ENCODE peak calls at places on chromosomes 12 and 14, in ten cellular contexts. One of them, this sample, is unnamed.

GRCh38 chr14:91244501-91244901 is at the start of gene GPR68:
- DNase-seq in left ventricle myocardium inferior: peak
- DNase-seq in psoas muscle: peak
- DNase-seq in fibroblast of villous mesenchyme: peak
- DNase-seq in progenitor cell of endocrine pancreas: no peak
- DNase-seq in stomach: peak
- DNase-seq in tibial artery: peak
- DNase-seq in left lung: peak
- DNase-seq in nephron progenitor cell: peak
- DNase-seq in ovary: no peak
- DNase-seq in this sample: peak

GRCh38 chr14:101132051-101132541 is 228.6 kb upstream of the RTL1 start:
- DNase-seq in left ventricle myocardium inferior: no peak
- DNase-seq in psoas muscle: no peak
- DNase-seq in fibroblast of villous mesenchyme: no peak
- DNase-seq in progenitor cell of endocrine pancreas: no peak
- DNase-seq in stomach: peak
- DNase-seq in tibial artery: peak
- DNase-seq in left lung: no peak
- DNase-seq in nephron progenitor cell: no peak
- DNase-seq in ovary: peak
- DNase-seq in this sample: no peak

GRCh38 chr14:69713976-69714716 is 52.8 kb upstream of the SRSF5 start:
- DNase-seq in left ventricle myocardium inferior: no peak
- DNase-seq in psoas muscle: no peak
- DNase-seq in fibroblast of villous mesenchyme: no peak
- DNase-seq in progenitor cell of endocrine pancreas: no peak
- DNase-seq in stomach: no peak
- DNase-seq in tibial artery: no peak
- DNase-seq in left lung: no peak
- DNase-seq in nephron progenitor cell: no peak
- DNase-seq in ovary: no peak
- DNase-seq in this sample: no peak

GRCh38 chr12:117580718-117581062 is 219.3 kb upstream of the NOS1 start:
- DNase-seq in left ventricle myocardium inferior: peak
- DNase-seq in psoas muscle: peak
- DNase-seq in fibroblast of villous mesenchyme: no peak
- DNase-seq in progenitor cell of endocrine pancreas: no peak
- DNase-seq in stomach: no peak
- DNase-seq in tibial artery: peak
- DNase-seq in left lung: no peak
- DNase-seq in nephron progenitor cell: peak
- DNase-seq in ovary: peak
- DNase-seq in this sample: peak

GRCh38 chr12:72574138-72574537 is 302.0 kb downstream of the TRHDE start:
- DNase-seq in left ventricle myocardium inferior: no peak
- DNase-seq in psoas muscle: no peak
- DNase-seq in fibroblast of villous mesenchyme: no peak
- DNase-seq in progenitor cell of endocrine pancreas: no peak
- DNase-seq in stomach: no peak
- DNase-seq in tibial artery: no peak
- DNase-seq in left lung: no peak
- DNase-seq in nephron progenitor cell: no peak
- DNase-seq in ovary: no peak
- DNase-seq in this sample: no peak

GRCh38 chr12:6953417-6954315 is 2.5 kb downstream of the PTPN6 start:
- DNase-seq in left ventricle myocardium inferior: peak
- DNase-seq in psoas muscle: no peak
- DNase-seq in fibroblast of villous mesenchyme: peak
- DNase-seq in progenitor cell of endocrine pancreas: no peak
- DNase-seq in stomach: peak
- DNase-seq in tibial artery: peak
- DNase-seq in left lung: peak
- DNase-seq in nephron progenitor cell: no peak
- DNase-seq in ovary: no peak
- DNase-seq in this sample: no peak

GRCh38 chr12:120453977-120454376 is 7.7 kb downstream of the GATC start:
- DNase-seq in left ventricle myocardium inferior: no peak
- DNase-seq in psoas muscle: no peak
- DNase-seq in fibroblast of villous mesenchyme: peak
- DNase-seq in progenitor cell of endocrine pancreas: no peak
- DNase-seq in stomach: no peak
- DNase-seq in tibial artery: no peak
- DNase-seq in left lung: no peak
- DNase-seq in nephron progenitor cell: no peak
- DNase-seq in ovary: no peak
- DNase-seq in this sample: no peak

GRCh38 chr14:69354383-69355154 is 43.5 kb downstream of the ERH start:
- DNase-seq in left ventricle myocardium inferior: no peak
- DNase-seq in psoas muscle: no peak
- DNase-seq in fibroblast of villous mesenchyme: peak
- DNase-seq in progenitor cell of endocrine pancreas: no peak
- DNase-seq in stomach: peak
- DNase-seq in tibial artery: no peak
- DNase-seq in left lung: no peak
- DNase-seq in nephron progenitor cell: no peak
- DNase-seq in ovary: no peak
- DNase-seq in this sample: no peak

GRCh38 chr12:96295532-96296160 is 101.5 kb downstream of the ELK3 start:
- DNase-seq in left ventricle myocardium inferior: no peak
- DNase-seq in psoas muscle: no peak
- DNase-seq in fibroblast of villous mesenchyme: no peak
- DNase-seq in progenitor cell of endocrine pancreas: no peak
- DNase-seq in stomach: no peak
- DNase-seq in tibial artery: no peak
- DNase-seq in left lung: no peak
- DNase-seq in nephron progenitor cell: no peak
- DNase-seq in ovary: no peak
- DNase-seq in this sample: no peak

GRCh38 chr14:97266653-97267052 is 469.5 kb downstream of the VRK1 start:
- DNase-seq in left ventricle myocardium inferior: no peak
- DNase-seq in psoas muscle: no peak
- DNase-seq in fibroblast of villous mesenchyme: no peak
- DNase-seq in progenitor cell of endocrine pancreas: peak
- DNase-seq in stomach: no peak
- DNase-seq in tibial artery: no peak
- DNase-seq in left lung: no peak
- DNase-seq in nephron progenitor cell: no peak
- DNase-seq in ovary: no peak
- DNase-seq in this sample: no peak

GRCh38 chr12:127388985-127389384 is 878.0 kb upstream of the TMEM132C start:
- DNase-seq in left ventricle myocardium inferior: no peak
- DNase-seq in psoas muscle: no peak
- DNase-seq in fibroblast of villous mesenchyme: no peak
- DNase-seq in progenitor cell of endocrine pancreas: no peak
- DNase-seq in stomach: no peak
- DNase-seq in tibial artery: no peak
- DNase-seq in left lung: no peak
- DNase-seq in nephron progenitor cell: no peak
- DNase-seq in ovary: no peak
- DNase-seq in this sample: no peak

GRCh38 chr12:52020539-52021336 is 14.0 kb downstream of the TAMALIN start:
- DNase-seq in left ventricle myocardium inferior: no peak
- DNase-seq in psoas muscle: no peak
- DNase-seq in fibroblast of villous mesenchyme: peak
- DNase-seq in progenitor cell of endocrine pancreas: peak
- DNase-seq in stomach: peak
- DNase-seq in tibial artery: no peak
- DNase-seq in left lung: no peak
- DNase-seq in nephron progenitor cell: peak
- DNase-seq in ovary: peak
- DNase-seq in this sample: peak

GRCh38 chr12:88393017-88393767 is 187.1 kb downstream of the KITLG start:
- DNase-seq in left ventricle myocardium inferior: no peak
- DNase-seq in psoas muscle: no peak
- DNase-seq in fibroblast of villous mesenchyme: peak
- DNase-seq in progenitor cell of endocrine pancreas: no peak
- DNase-seq in stomach: no peak
- DNase-seq in tibial artery: no peak
- DNase-seq in left lung: no peak
- DNase-seq in nephron progenitor cell: no peak
- DNase-seq in ovary: no peak
- DNase-seq in this sample: no peak

DNA sequence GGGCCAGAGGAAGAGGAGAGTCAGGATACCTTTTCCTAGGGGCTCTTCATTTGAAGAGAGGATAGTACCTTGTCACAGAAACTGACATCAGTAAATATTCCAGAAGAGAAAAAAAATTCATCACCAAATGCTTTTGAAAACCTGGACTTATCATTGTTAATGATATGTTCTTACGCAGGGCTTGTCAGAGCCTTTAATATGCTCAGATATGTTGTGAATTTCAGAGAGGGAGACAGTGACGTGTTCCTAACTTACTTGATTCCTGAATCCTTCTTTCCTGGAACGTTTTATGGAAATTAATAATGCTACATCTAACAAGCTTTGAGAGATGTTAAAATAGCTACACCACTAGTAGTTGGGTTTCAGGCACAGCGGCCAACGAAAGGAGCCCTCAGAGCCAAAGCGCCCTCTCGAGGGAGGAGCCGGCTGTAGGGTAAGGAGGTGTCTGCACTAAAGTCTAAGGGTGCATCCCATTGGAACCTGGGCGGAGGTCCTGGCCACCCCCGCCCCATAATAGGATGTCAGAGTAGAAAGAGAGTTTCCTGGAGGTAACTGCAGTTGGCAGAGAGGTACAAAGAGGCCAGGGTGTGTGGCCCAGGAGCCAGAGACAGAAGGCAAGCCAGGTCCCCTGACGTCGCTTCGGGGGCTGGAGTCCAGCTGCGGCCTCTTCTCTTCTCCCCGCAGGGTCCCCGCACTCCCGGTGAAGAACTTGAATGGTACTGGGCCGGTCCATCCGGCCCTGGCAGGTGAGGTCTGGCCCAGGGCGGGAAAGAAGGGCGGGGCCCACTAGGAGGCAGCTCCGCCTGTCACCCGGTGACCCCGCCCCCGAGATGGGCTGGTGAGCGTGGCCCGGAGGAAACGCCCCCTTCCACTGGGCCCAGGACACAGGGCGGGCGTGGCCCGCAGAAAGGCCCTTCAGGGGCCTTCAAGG is 36.2 kb downstream of the DTX1 start:
- DNase-seq in left ventricle myocardium inferior: peak
- DNase-seq in psoas muscle: peak
- DNase-seq in fibroblast of villous mesenchyme: no peak
- DNase-seq in progenitor cell of endocrine pancreas: peak
- DNase-seq in stomach: peak
- DNase-seq in tibial artery: no peak
- DNase-seq in left lung: peak
- DNase-seq in nephron progenitor cell: peak
- DNase-seq in ovary: no peak
- DNase-seq in this sample: peak
- TF ChIP-seq CTCF in left ventricle myocardium inferior: peak
- TF ChIP-seq CTCF in psoas muscle: no peak
- TF ChIP-seq CTCF in fibroblast of villous mesenchyme: peak
- TF ChIP-seq CTCF in progenitor cell of endocrine pancreas: peak
- TF ChIP-seq CTCF in stomach: no peak
- TF ChIP-seq CTCF in tibial artery: no peak
- TF ChIP-seq CTCF in left lung: no peak
- TF ChIP-seq CTCF in nephron progenitor cell: no peak
- TF ChIP-seq CTCF in ovary: no peak
- TF ChIP-seq CTCF in this sample: no peak

GRCh38 chr12:102659200-102659911 is 179.0 kb upstream of the IGF1 start:
- DNase-seq in left ventricle myocardium inferior: no peak
- DNase-seq in psoas muscle: no peak
- DNase-seq in fibroblast of villous mesenchyme: no peak
- DNase-seq in progenitor cell of endocrine pancreas: no peak
- DNase-seq in stomach: no peak
- DNase-seq in tibial artery: no peak
- DNase-seq in left lung: no peak
- DNase-seq in nephron progenitor cell: no peak
- DNase-seq in ovary: no peak
- DNase-seq in this sample: no peak
- TF ChIP-seq CTCF in left ventricle myocardium inferior: no peak
- TF ChIP-seq CTCF in psoas muscle: no peak
- TF ChIP-seq CTCF in fibroblast of villous mesenchyme: peak
- TF ChIP-seq CTCF in progenitor cell of endocrine pancreas: no peak
- TF ChIP-seq CTCF in stomach: no peak
- TF ChIP-seq CTCF in tibial artery: no peak
- TF ChIP-seq CTCF in left lung: no peak
- TF ChIP-seq CTCF in nephron progenitor cell: no peak
- TF ChIP-seq CTCF in ovary: no peak
- TF ChIP-seq CTCF in this sample: no peak

DNA sequence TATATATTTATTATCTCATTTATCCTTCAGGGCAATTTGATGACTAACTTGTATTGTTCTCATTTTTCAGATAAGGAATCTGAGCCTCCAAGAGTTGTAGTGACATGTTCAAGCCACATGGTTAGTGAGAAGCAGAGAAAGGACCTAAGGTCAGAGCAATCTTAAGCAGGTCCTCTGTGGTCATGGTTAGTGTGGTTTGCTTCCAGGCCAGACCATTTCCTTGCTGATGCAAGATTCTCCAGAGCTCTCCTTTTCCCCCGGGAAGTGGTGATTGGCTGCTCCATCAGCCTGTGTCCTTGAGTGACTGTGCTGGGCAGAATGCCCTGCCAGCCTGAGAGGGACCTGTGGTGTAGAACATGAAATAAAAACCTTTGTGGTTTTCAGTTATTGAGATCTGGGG is 141.3 kb downstream of the KTN1 start:
- DNase-seq in left ventricle myocardium inferior: no peak
- DNase-seq in psoas muscle: no peak
- DNase-seq in fibroblast of villous mesenchyme: peak
- DNase-seq in progenitor cell of endocrine pancreas: no peak
- DNase-seq in stomach: no peak
- DNase-seq in tibial artery: no peak
- DNase-seq in left lung: no peak
- DNase-seq in nephron progenitor cell: no peak
- DNase-seq in ovary: no peak
- DNase-seq in this sample: no peak
- TF ChIP-seq CTCF in left ventricle myocardium inferior: no peak
- TF ChIP-seq CTCF in psoas muscle: no peak
- TF ChIP-seq CTCF in fibroblast of villous mesenchyme: no peak
- TF ChIP-seq CTCF in progenitor cell of endocrine pancreas: no peak
- TF ChIP-seq CTCF in stomach: no peak
- TF ChIP-seq CTCF in tibial artery: no peak
- TF ChIP-seq CTCF in left lung: no peak
- TF ChIP-seq CTCF in nephron progenitor cell: no peak
- TF ChIP-seq CTCF in ovary: no peak
- TF ChIP-seq CTCF in this sample: no peak

DNA sequence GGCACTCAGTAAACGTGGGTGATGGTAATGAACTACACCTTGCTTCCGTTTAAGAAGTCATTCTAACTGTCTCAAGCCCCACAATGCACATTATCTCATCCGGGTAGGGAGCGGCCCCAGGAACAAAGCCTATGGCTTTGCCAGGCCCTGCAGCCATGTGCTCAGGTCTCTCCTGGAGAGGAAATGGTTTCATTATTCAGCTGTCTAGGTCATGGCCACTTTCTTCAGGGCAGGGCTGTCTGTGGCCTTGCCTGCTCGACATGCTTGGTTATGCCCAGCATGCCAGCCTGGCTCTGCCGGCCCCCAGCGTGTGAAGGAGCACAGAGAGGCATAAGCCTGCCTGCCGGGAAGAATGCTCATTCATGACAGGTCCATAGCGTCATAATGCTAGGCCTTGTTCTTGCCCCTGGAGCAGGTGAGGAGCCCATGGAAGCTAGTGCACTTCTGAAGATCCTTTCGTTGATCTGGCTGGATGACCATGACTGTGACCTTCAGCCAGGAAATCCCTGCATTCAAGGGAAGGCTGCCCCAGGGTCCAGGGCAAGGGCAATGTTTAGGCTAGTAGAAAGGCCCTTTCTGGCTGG is 26.3 kb upstream of the FOS start:
- DNase-seq in left ventricle myocardium inferior: no peak
- DNase-seq in psoas muscle: no peak
- DNase-seq in fibroblast of villous mesenchyme: no peak
- DNase-seq in progenitor cell of endocrine pancreas: no peak
- DNase-seq in stomach: peak
- DNase-seq in tibial artery: no peak
- DNase-seq in left lung: no peak
- DNase-seq in nephron progenitor cell: no peak
- DNase-seq in ovary: no peak
- DNase-seq in this sample: no peak
- TF ChIP-seq CTCF in left ventricle myocardium inferior: no peak
- TF ChIP-seq CTCF in psoas muscle: no peak
- TF ChIP-seq CTCF in fibroblast of villous mesenchyme: no peak
- TF ChIP-seq CTCF in progenitor cell of endocrine pancreas: no peak
- TF ChIP-seq CTCF in stomach: no peak
- TF ChIP-seq CTCF in tibial artery: no peak
- TF ChIP-seq CTCF in left lung: no peak
- TF ChIP-seq CTCF in nephron progenitor cell: no peak
- TF ChIP-seq CTCF in ovary: no peak
- TF ChIP-seq CTCF in this sample: no peak

This sample was measured in glutamatergic neuron.